ENCODE peak calls at places on chromosomes 2 and 18, in nine cellular contexts. T is aorta, W is MM.1S, D is H7, V is transverse colon, L is psoas muscle, K is upper lobe of left lung, P is astrocyte, Y is SJCRH30. E is an unnamed sample.

GRCh38 chr2:181157326-181157725 is 176.9 kb downstream of the UBE2E3 start:
- DNase-seq in V (no peak), D (no peak), T (no peak), P (peak; percentile 63), K (no peak), L (no peak), W (no peak), Y (no peak), E (no peak)

GRCh38 chr2:154533300-154533940 is 165.1 kb upstream of the KCNJ3 start:
- DNase-seq in W (no peak), Y (no peak), L (no peak), K (no peak), P (no peak), T (no peak), D (no peak), V (no peak), E (no peak)

GRCh38 chr2:88247531-88247930 is 77.4 kb downstream of the THNSL2 start:
- DNase-seq in D (no peak), V (no peak), W (no peak), K (no peak), Y (no peak), P (no peak), L (no peak), T (no peak), E (no peak)

GRCh38 chr2:176643711-176644110 is 374.5 kb downstream of the MTX2 start:
- DNase-seq in Y (peak; percentile 31), L (no peak), T (no peak), D (peak; percentile 39), P (peak; percentile 36), K (no peak), V (no peak), W (no peak), E (no peak)

GRCh38 chr2:46521215-46521683 is 41.9 kb downstream of the TMEM247 start:
- DNase-seq in T (peak; percentile 91), D (no peak), P (peak; percentile 54), L (peak; percentile 86), Y (peak; percentile 73), W (no peak), V (peak; percentile 57), K (no peak), E (peak; percentile 79)

GRCh38 chr2:224946911-224947310 is 95.4 kb downstream of the DOCK10 start:
- DNase-seq in V (no peak), D (no peak), P (peak; percentile 86), L (no peak), Y (peak; percentile 43), W (peak; percentile 77), T (no peak), K (no peak), E (no peak)

GRCh38 chr2:82507657-82508056 is 1951.4 kb downstream of the SUCLG1 start:
- DNase-seq in D (no peak), T (no peak), V (no peak), L (no peak), Y (no peak), P (no peak), K (peak; percentile 50), W (no peak), E (no peak)

GRCh38 chr18:50644807-50645206 is 84.9 kb downstream of the MAPK4 start:
- DNase-seq in Y (no peak), V (no peak), P (no peak), K (no peak), W (no peak), D (peak; percentile 66), T (no peak), L (no peak), E (no peak)

GRCh38 chr18:12253027-12253426 is 1.1 kb upstream of the CIDEA start:
- DNase-seq in D (peak; percentile 37), T (no peak), V (no peak), Y (no peak), K (peak; percentile 17), W (no peak), L (peak; percentile 12), P (no peak), E (no peak)

GRCh38 chr2:180222642-180223041 is 215.5 kb upstream of the CWC22 start:
- DNase-seq in D (no peak), Y (peak; percentile 55), L (no peak), W (no peak), T (no peak), P (peak; percentile 91), V (no peak), K (no peak), E (peak; percentile 60)

GRCh38 chr2:173451137-173451536 is 96.5 kb downstream of the CDCA7 start:
- DNase-seq in V (no peak), W (no peak), T (no peak), Y (peak; percentile 12), P (no peak), D (no peak), L (no peak), K (no peak), E (no peak)

GRCh38 chr2:10057231-10058107 is 14.1 kb downstream of the KLF11 start:
- DNase-seq in T (peak; percentile 76), W (no peak), Y (peak; percentile 78), K (peak; percentile 84), V (peak; percentile 58), D (peak; percentile 98), L (peak; percentile 68), P (peak; percentile 65), E (peak; percentile 89)

GRCh38 chr2:62287895-62288589 is 92.1 kb downstream of the B3GNT2 start:
- DNase-seq in D (no peak), L (peak; percentile 74), W (peak; percentile 97), K (peak; percentile 40), T (peak; percentile 73), Y (peak; percentile 86), V (peak; percentile 77), P (no peak), E (peak; percentile 77)

GRCh38 chr2:153641046-153641445 is 162.5 kb upstream of the RPRM start:
- DNase-seq in K (no peak), D (no peak), P (no peak), L (no peak), W (peak; percentile 11), V (no peak), Y (no peak), T (no peak), E (no peak)

GRCh38 chr2:121832372-121832771 is 76.9 kb downstream of the TSN start:
- DNase-seq in Y (no peak), V (no peak), D (no peak), T (no peak), P (no peak), K (no peak), L (no peak), W (no peak), E (no peak)

GRCh38 chr2:159130302-159130701 is 156.2 kb downstream of the WDSUB1 start:
- DNase-seq in Y (no peak), L (no peak), T (no peak), K (no peak), W (no peak), P (peak; percentile 24), V (no peak), D (no peak), E (no peak)

GRCh38 chr2:221844966-221845365 is 272.9 kb upstream of the EPHA4 start:
- DNase-seq in K (no peak), Y (no peak), D (no peak), W (no peak), L (no peak), T (no peak), V (no peak), P (no peak), E (peak; percentile 17)

GRCh38 chr2:41621095-41621494 is 426.7 kb upstream of the PKDCC start:
- DNase-seq in V (no peak), D (no peak), P (no peak), T (no peak), L (no peak), Y (no peak), K (no peak), W (no peak), E (no peak)

GRCh38 chr2:185202416-185202815 is 536.2 kb upstream of the FSIP2 start:
- DNase-seq in K (no peak), Y (no peak), D (no peak), T (no peak), W (no peak), V (no peak), L (no peak), P (no peak), E (no peak)

GRCh38 chr2:7725850-7726242 is 808.6 kb downstream of the RNF144A start:
- DNase-seq in W (no peak), L (no peak), K (no peak), T (no peak), P (peak; percentile 91), Y (no peak), V (no peak), D (no peak), E (no peak)

GRCh38 chr18:39825485-39825884 is 2129.5 kb upstream of the PIK3C3 start:
- DNase-seq in W (no peak), V (no peak), K (no peak), D (no peak), Y (no peak), T (no peak), P (no peak), L (no peak), E (no peak)

GRCh38 chr2:190978389-190979053 is 35.5 kb downstream of the STAT1 start:
- DNase-seq in P (peak; percentile 85), D (no peak), L (no peak), T (no peak), Y (peak; percentile 54), V (no peak), W (no peak), K (no peak), E (no peak)

GRCh38 chr2:215738360-215738759 is 275.0 kb downstream of the MREG start:
- DNase-seq in D (no peak), L (no peak), T (no peak), Y (no peak), P (no peak), V (no peak), K (no peak), W (no peak), E (no peak)

GRCh38 chr2:241678307-241678706 is 8.3 kb downstream of the DTYMK start:
- DNase-seq in V (no peak), W (no peak), K (no peak), L (no peak), D (no peak), T (no peak), P (no peak), Y (no peak), E (no peak)
- H3K36me3 ChIP-seq in V (no peaks in the 10 kb centered on the region), W (no peaks in the 10 kb centered on the region), K (peaks cover 34% of the 10 kb centered on the region), L (no peaks in the 10 kb centered on the region), D (peaks cover 21% of the 10 kb centered on the region), T (no peaks in the 10 kb centered on the region), P (peaks cover 7% of the 10 kb centered on the region), Y (peaks cover 67% of the 10 kb centered on the region), E (peaks cover 86% of the 10 kb centered on the region)

GRCh38 chr2:217955881-217956493 is 46.8 kb downstream of the TNS1 start:
- DNase-seq in W (no peak), L (no peak), K (no peak), Y (no peak), T (no peak), P (no peak), V (no peak), D (no peak), E (no peak)
- H3K36me3 ChIP-seq in W (no peaks in the 10 kb centered on the region), L (no peaks in the 10 kb centered on the region), K (no peaks in the 10 kb centered on the region), Y (no peaks in the 10 kb centered on the region), T (no peaks in the 10 kb centered on the region), P (peaks cover 5% of the 10 kb centered on the region), V (no peaks in the 10 kb centered on the region), D (no peaks in the 10 kb centered on the region), E (peaks cover 11% of the 10 kb centered on the region)

GRCh38 chr2:23861952-23862351 is 65.0 kb downstream of the ATAD2B start:
- DNase-seq in T (no peak), P (no peak), V (no peak), L (no peak), W (no peak), Y (no peak), K (no peak), D (no peak), E (no peak)
- H3K36me3 ChIP-seq in T (peaks cover 9% of the 10 kb centered on the region), P (no peaks in the 10 kb centered on the region), V (no peaks in the 10 kb centered on the region), L (no peaks in the 10 kb centered on the region), W (no peaks in the 10 kb centered on the region), Y (peaks cover 68% of the 10 kb centered on the region), K (peaks cover 34% of the 10 kb centered on the region), D (no peaks in the 10 kb centered on the region), E (peaks cover 17% of the 10 kb centered on the region)

GRCh38 chr18:48815182-48815520 is 135.6 kb downstream of the SMAD7 start:
- DNase-seq in V (no peak), K (no peak), L (peak; percentile 8), W (no peak), Y (no peak), D (no peak), P (no peak), T (peak; percentile 31), E (no peak)
- H3K36me3 ChIP-seq in V (no peaks in the 10 kb centered on the region), K (peaks cover 7% of the 10 kb centered on the region), L (no peaks in the 10 kb centered on the region), W (no peaks in the 10 kb centered on the region), Y (no peaks in the 10 kb centered on the region), D (no peaks in the 10 kb centered on the region), P (no peaks in the 10 kb centered on the region), T (no peaks in the 10 kb centered on the region), E (peaks cover 2% of the 10 kb centered on the region)